ENCODE peak calls at places on chromosomes 6 and 20, in ten cellular contexts. One of them, this sample, is unnamed.

GRCh38 chr6:11978169-11978987 is 33.7 kb upstream of the HIVEP1 start:
- ATAC-seq in activated CD8-positive, alpha-beta memory T cell treated with anti-CD3 and anti-CD28 coated beads, Interleukin-2, amount 10 ng/mL, durations not matched to agents 7 days and 5 days: peak; percentile 23
- ATAC-seq in heart left ventricle: no peak
- ATAC-seq in PC-3: no peak
- ATAC-seq in right cardiac atrium: no peak
- ATAC-seq in naive B cell: peak; percentile 41
- ATAC-seq in activated CD8-positive, alpha-beta T cell treated with anti-CD3 and anti-CD28 coated beads, Interleukin-2, amount 10 ng/mL, durations not matched to agents 7 days and 5 days: peak; percentile 57
- ATAC-seq in lung: no peak
- ATAC-seq in gastroesophageal sphincter: no peak
- ATAC-seq in heart right ventricle: no peak
- ATAC-seq in this sample: no peak

GRCh38 chr6:137738197-137738596 is 128.9 kb upstream of the TNFAIP3 start:
- ATAC-seq in activated CD8-positive, alpha-beta memory T cell treated with anti-CD3 and anti-CD28 coated beads, Interleukin-2, amount 10 ng/mL, durations not matched to agents 7 days and 5 days: no peak
- ATAC-seq in heart left ventricle: no peak
- ATAC-seq in PC-3: no peak
- ATAC-seq in right cardiac atrium: no peak
- ATAC-seq in naive B cell: no peak
- ATAC-seq in activated CD8-positive, alpha-beta T cell treated with anti-CD3 and anti-CD28 coated beads, Interleukin-2, amount 10 ng/mL, durations not matched to agents 7 days and 5 days: no peak
- ATAC-seq in lung: no peak
- ATAC-seq in gastroesophageal sphincter: no peak
- ATAC-seq in heart right ventricle: no peak
- ATAC-seq in this sample: no peak

GRCh38 chr6:23524556-23524955 is 601.5 kb upstream of the NRSN1 start:
- ATAC-seq in activated CD8-positive, alpha-beta memory T cell treated with anti-CD3 and anti-CD28 coated beads, Interleukin-2, amount 10 ng/mL, durations not matched to agents 7 days and 5 days: no peak
- ATAC-seq in heart left ventricle: no peak
- ATAC-seq in PC-3: no peak
- ATAC-seq in right cardiac atrium: no peak
- ATAC-seq in naive B cell: no peak
- ATAC-seq in activated CD8-positive, alpha-beta T cell treated with anti-CD3 and anti-CD28 coated beads, Interleukin-2, amount 10 ng/mL, durations not matched to agents 7 days and 5 days: no peak
- ATAC-seq in lung: no peak
- ATAC-seq in gastroesophageal sphincter: no peak
- ATAC-seq in heart right ventricle: no peak
- ATAC-seq in this sample: no peak

GRCh38 chr6:95786802-95787201 is 209.5 kb downstream of the MANEA start:
- ATAC-seq in activated CD8-positive, alpha-beta memory T cell treated with anti-CD3 and anti-CD28 coated beads, Interleukin-2, amount 10 ng/mL, durations not matched to agents 7 days and 5 days: no peak
- ATAC-seq in heart left ventricle: no peak
- ATAC-seq in PC-3: no peak
- ATAC-seq in right cardiac atrium: no peak
- ATAC-seq in naive B cell: no peak
- ATAC-seq in activated CD8-positive, alpha-beta T cell treated with anti-CD3 and anti-CD28 coated beads, Interleukin-2, amount 10 ng/mL, durations not matched to agents 7 days and 5 days: no peak
- ATAC-seq in lung: no peak
- ATAC-seq in gastroesophageal sphincter: no peak
- ATAC-seq in heart right ventricle: no peak
- ATAC-seq in this sample: no peak

GRCh38 chr20:25000268-25000801 is 7.8 kb upstream of the APMAP start:
- ATAC-seq in activated CD8-positive, alpha-beta memory T cell treated with anti-CD3 and anti-CD28 coated beads, Interleukin-2, amount 10 ng/mL, durations not matched to agents 7 days and 5 days: no peak
- ATAC-seq in heart left ventricle: peak; percentile 48
- ATAC-seq in PC-3: peak; percentile 74
- ATAC-seq in right cardiac atrium: peak; percentile 58
- ATAC-seq in naive B cell: no peak
- ATAC-seq in activated CD8-positive, alpha-beta T cell treated with anti-CD3 and anti-CD28 coated beads, Interleukin-2, amount 10 ng/mL, durations not matched to agents 7 days and 5 days: no peak
- ATAC-seq in lung: peak; percentile 51
- ATAC-seq in gastroesophageal sphincter: peak; percentile 90
- ATAC-seq in heart right ventricle: peak; percentile 59
- ATAC-seq in this sample: peak; percentile 10

GRCh38 chr6:119557239-119557638 is 207.7 kb upstream of the MAN1A1 start:
- ATAC-seq in activated CD8-positive, alpha-beta memory T cell treated with anti-CD3 and anti-CD28 coated beads, Interleukin-2, amount 10 ng/mL, durations not matched to agents 7 days and 5 days: no peak
- ATAC-seq in heart left ventricle: no peak
- ATAC-seq in PC-3: no peak
- ATAC-seq in right cardiac atrium: no peak
- ATAC-seq in naive B cell: no peak
- ATAC-seq in activated CD8-positive, alpha-beta T cell treated with anti-CD3 and anti-CD28 coated beads, Interleukin-2, amount 10 ng/mL, durations not matched to agents 7 days and 5 days: no peak
- ATAC-seq in lung: no peak
- ATAC-seq in gastroesophageal sphincter: no peak
- ATAC-seq in heart right ventricle: no peak
- ATAC-seq in this sample: no peak

GRCh38 chr6:80021131-80021530 is 16.7 kb downstream of the TTK start:
- ATAC-seq in activated CD8-positive, alpha-beta memory T cell treated with anti-CD3 and anti-CD28 coated beads, Interleukin-2, amount 10 ng/mL, durations not matched to agents 7 days and 5 days: no peak
- ATAC-seq in heart left ventricle: no peak
- ATAC-seq in PC-3: no peak
- ATAC-seq in right cardiac atrium: no peak
- ATAC-seq in naive B cell: no peak
- ATAC-seq in activated CD8-positive, alpha-beta T cell treated with anti-CD3 and anti-CD28 coated beads, Interleukin-2, amount 10 ng/mL, durations not matched to agents 7 days and 5 days: no peak
- ATAC-seq in lung: no peak
- ATAC-seq in gastroesophageal sphincter: no peak
- ATAC-seq in heart right ventricle: no peak
- ATAC-seq in this sample: no peak

GRCh38 chr6:165723326-165723725 is 60.3 kb upstream of the PDE10A start:
- ATAC-seq in activated CD8-positive, alpha-beta memory T cell treated with anti-CD3 and anti-CD28 coated beads, Interleukin-2, amount 10 ng/mL, durations not matched to agents 7 days and 5 days: no peak
- ATAC-seq in heart left ventricle: no peak
- ATAC-seq in PC-3: no peak
- ATAC-seq in right cardiac atrium: no peak
- ATAC-seq in naive B cell: no peak
- ATAC-seq in activated CD8-positive, alpha-beta T cell treated with anti-CD3 and anti-CD28 coated beads, Interleukin-2, amount 10 ng/mL, durations not matched to agents 7 days and 5 days: no peak
- ATAC-seq in lung: no peak
- ATAC-seq in gastroesophageal sphincter: no peak
- ATAC-seq in heart right ventricle: no peak
- ATAC-seq in this sample: no peak

GRCh38 chr6:161356167-161356844 is 82.4 kb upstream of the AGPAT4 start:
- ATAC-seq in activated CD8-positive, alpha-beta memory T cell treated with anti-CD3 and anti-CD28 coated beads, Interleukin-2, amount 10 ng/mL, durations not matched to agents 7 days and 5 days: no peak
- ATAC-seq in heart left ventricle: no peak
- ATAC-seq in PC-3: no peak
- ATAC-seq in right cardiac atrium: no peak
- ATAC-seq in naive B cell: no peak
- ATAC-seq in activated CD8-positive, alpha-beta T cell treated with anti-CD3 and anti-CD28 coated beads, Interleukin-2, amount 10 ng/mL, durations not matched to agents 7 days and 5 days: no peak
- ATAC-seq in lung: no peak
- ATAC-seq in gastroesophageal sphincter: no peak
- ATAC-seq in heart right ventricle: no peak
- ATAC-seq in this sample: no peak

GRCh38 chr20:64102647-64103354 is 4.6 kb downstream of the NPBWR2 start:
- ATAC-seq in activated CD8-positive, alpha-beta memory T cell treated with anti-CD3 and anti-CD28 coated beads, Interleukin-2, amount 10 ng/mL, durations not matched to agents 7 days and 5 days: no peak
- ATAC-seq in heart left ventricle: no peak
- ATAC-seq in PC-3: peak; percentile 59
- ATAC-seq in right cardiac atrium: peak; percentile 51
- ATAC-seq in naive B cell: no peak
- ATAC-seq in activated CD8-positive, alpha-beta T cell treated with anti-CD3 and anti-CD28 coated beads, Interleukin-2, amount 10 ng/mL, durations not matched to agents 7 days and 5 days: no peak
- ATAC-seq in lung: no peak
- ATAC-seq in gastroesophageal sphincter: no peak
- ATAC-seq in heart right ventricle: no peak
- ATAC-seq in this sample: no peak

This sample was measured in SK-N-SH treated with all-trans-retinoic acid at 6 μM for 48 hours.